ENCODE peak calls at places on chromosomes 1 and 21, in five cellular contexts. S is body of pancreas, X is stomach, G is uterus, K is HCT116. Y is an unnamed sample.

GRCh38 chr1:30335997-30336390 is 387.4 kb downstream of the MATN1 start:
- DNase-seq in K (no peak), G (no peak), X (no peak), S (no peak), Y (no peak)

GRCh38 chr1:245052258-245052657 is 102.5 kb upstream of the KIF26B start:
- DNase-seq in S (no peak), K (no peak), X (no peak), G (no peak), Y (no peak)

GRCh38 chr21:14383596-14384210 is 757 bp upstream of the HSPA13 start:
- DNase-seq in G (no peak), K (no peak), X (no peak), S (peak), Y (no peak)

GRCh38 chr1:211258310-211258755 is 833 bp upstream of the RCOR3 start:
- DNase-seq in G (peak), K (no peak), X (peak), S (peak), Y (peak)

GRCh38 chr1:54156986-54157385 is 4.2 kb upstream of the CDCP2 start:
- DNase-seq in X (no peak), G (no peak), S (no peak), K (no peak), Y (no peak)

GRCh38 chr1:9767964-9768668 is 55.6 kb downstream of the CLSTN1 start:
- DNase-seq in G (no peak), X (no peak), K (peak), S (no peak), Y (no peak)

GRCh38 chr1:111990026-111990877 is 784 bp upstream of the KCND3 start:
- DNase-seq in S (peak), X (peak), G (peak), K (no peak), Y (peak)

GRCh38 chr21:36478941-36479340 is 981 bp downstream of the CLDN14 start:
- DNase-seq in G (no peak), S (no peak), K (no peak), X (no peak), Y (no peak)

GRCh38 chr1:88463401-88463800 is 220.7 kb upstream of the PKN2 start:
- DNase-seq in S (no peak), G (no peak), K (no peak), X (no peak), Y (no peak)

GRCh38 chr1:103267271-103267670 is 158.9 kb upstream of the COL11A1 start:
- DNase-seq in K (no peak), X (no peak), G (no peak), S (no peak), Y (no peak)

GRCh38 chr1:36253463-36253862 is 29.2 kb downstream of the THRAP3 start:
- DNase-seq in G (peak), X (no peak), S (no peak), K (no peak), Y (no peak)

GRCh38 chr1:16163882-16164820 is 8.3 kb upstream of the EPHA2 start:
- DNase-seq in G (peak), S (peak), K (no peak), X (no peak), Y (no peak)

GRCh38 chr1:14083277-14083676 is 383.3 kb downstream of the PRDM2 start:
- DNase-seq in S (no peak), K (no peak), X (no peak), G (no peak), Y (no peak)

GRCh38 chr21:35428489-35428888 is 379.4 kb upstream of the RUNX1 start:
- DNase-seq in X (no peak), G (no peak), K (no peak), S (peak), Y (no peak)

GRCh38 chr1:16173447-16174260 is 17.8 kb upstream of the EPHA2 start:
- DNase-seq in X (peak), G (no peak), S (peak), K (peak), Y (no peak)

GRCh38 chr21:27839512-27840115 is 872.7 kb upstream of the ADAMTS5 start:
- DNase-seq in S (no peak), G (no peak), X (no peak), K (no peak), Y (no peak)

GRCh38 chr1:203271962-203272632 is 33.2 kb upstream of the BTG2 start:
- DNase-seq in X (no peak), S (no peak), K (no peak), G (peak), Y (no peak)

GRCh38 chr1:203273869-203274602 is 31.3 kb upstream of the BTG2 start:
- DNase-seq in K (no peak), G (peak), X (peak), S (peak), Y (no peak)

GRCh38 chr1:203273206-203273868 is 32.0 kb upstream of the BTG2 start:
- DNase-seq in S (peak), G (peak), K (peak), X (peak), Y (peak)

GRCh38 chr1:203271018-203271743 is 34.1 kb upstream of the BTG2 start:
- DNase-seq in X (peak), K (peak), S (peak), G (peak), Y (no peak)

GRCh38 chr1:203272633-203273205 is 32.6 kb upstream of the BTG2 start:
- DNase-seq in G (peak), S (no peak), X (no peak), K (no peak), Y (no peak)
- H3K27ac ChIP-seq in G (no peak), S (no peak), X (peak), K (no peak), Y (no peak)

DNA sequence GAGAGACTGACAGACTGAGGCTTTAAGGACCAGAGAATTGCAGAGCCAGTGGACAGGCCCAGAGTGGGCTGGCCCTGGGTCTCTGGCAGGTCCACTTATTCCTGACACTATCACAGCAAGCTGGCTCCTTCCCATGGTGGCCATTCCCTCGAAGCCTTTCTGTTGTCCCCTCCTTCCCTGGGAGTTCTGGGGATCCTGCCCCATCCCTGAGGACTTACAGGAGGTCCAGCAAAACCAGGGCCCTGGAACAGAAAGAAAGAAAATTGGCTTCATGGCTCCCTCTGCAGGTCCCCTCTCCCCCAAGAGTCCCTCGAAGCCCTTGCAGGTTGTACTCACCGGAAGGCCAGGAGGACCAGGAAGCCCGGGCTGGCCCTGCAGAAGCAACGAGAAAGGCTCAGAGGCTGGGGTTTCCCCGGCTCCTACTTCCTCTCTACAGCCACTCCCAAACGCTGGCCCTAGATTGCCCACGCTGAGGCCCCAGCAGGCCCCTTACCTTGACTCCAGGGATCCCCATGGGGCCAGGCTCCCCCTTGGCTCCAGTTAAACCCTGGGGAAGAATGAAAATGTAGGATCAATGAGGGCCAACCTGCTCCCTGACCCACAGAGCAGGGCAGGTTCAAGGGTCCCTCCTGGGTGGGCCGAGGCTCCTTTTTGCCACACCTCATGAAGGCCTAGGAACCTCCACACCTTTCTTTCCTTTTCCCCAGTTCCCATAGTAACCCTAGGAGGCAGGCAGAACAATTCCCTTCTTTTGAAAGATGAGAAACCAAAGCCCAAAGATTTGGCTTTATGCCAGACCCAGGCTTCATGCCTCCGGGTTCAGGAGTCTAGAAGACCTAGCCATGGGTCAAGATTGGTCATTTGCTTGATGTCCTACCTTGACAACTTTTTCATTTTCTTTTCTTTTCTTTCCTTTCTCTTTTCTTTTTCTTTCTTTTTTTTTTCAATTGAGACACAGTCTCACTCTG is 4.6 kb downstream of the COL9A2 start:
- DNase-seq in S (peak), G (no peak), X (peak), K (no peak), Y (no peak)
- TF ChIP-seq POLR2A in S (no peak), G (no peak), X (no peak), K (no peak), Y (no peak)

DNA sequence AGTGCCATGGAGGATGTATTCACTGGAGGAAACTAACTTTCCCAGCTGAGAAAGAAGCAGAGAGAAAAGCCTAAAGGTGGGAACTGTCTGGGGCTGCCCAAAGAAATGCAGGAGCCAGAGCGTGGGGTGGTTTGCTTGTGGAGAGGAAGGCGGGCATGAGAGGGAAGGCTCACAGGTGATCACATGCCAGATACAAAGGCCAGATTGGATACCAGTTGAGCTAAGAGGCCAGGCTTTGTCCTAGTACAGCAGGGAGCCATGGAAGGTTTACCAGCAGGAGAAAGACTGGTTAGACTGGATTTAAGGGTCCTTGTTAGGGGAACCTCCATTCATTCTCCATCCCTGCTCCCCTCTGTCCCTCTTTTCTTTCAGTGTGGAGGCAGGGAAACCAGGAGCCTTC is 66.4 kb downstream of the BEND5 start:
- DNase-seq in X (no peak), K (no peak), S (no peak), G (no peak), Y (no peak)
- H3K27ac ChIP-seq in X (no peak), K (no peak), S (no peak), G (no peak), Y (no peak)

DNA sequence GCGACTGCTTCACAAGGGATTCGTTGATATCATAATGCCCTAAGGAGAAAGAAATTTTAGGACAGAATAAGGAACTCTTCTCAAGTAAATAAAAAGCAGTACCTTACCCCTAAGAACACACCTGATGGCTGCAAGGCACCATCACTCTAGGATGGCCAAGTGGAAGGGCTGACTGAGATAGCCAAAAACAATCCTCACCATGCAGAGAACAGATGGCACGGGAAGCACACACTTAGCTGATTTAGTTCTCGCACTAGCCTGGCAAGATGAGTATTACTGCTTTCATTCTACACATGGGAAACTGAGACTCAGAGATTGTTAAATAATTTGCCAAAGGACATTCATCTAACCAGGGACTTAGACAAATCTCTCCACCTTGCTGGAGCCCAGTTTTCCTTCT is 43.8 kb downstream of the STPG1 start:
- DNase-seq in G (no peak), K (no peak), S (no peak), X (no peak), Y (no peak)
- TF ChIP-seq POLR2A in G (no peak), K (no peak), S (no peak), X (no peak), Y (no peak)

GRCh38 chr1:117654485-117655219 is 48.8 kb downstream of the TENT5C start:
- DNase-seq in X (no peak), S (no peak), G (no peak), K (no peak), Y (no peak)
- H3K27ac ChIP-seq in X (peak), S (peak), G (no peak), K (no peak), Y (no peak)

DNA sequence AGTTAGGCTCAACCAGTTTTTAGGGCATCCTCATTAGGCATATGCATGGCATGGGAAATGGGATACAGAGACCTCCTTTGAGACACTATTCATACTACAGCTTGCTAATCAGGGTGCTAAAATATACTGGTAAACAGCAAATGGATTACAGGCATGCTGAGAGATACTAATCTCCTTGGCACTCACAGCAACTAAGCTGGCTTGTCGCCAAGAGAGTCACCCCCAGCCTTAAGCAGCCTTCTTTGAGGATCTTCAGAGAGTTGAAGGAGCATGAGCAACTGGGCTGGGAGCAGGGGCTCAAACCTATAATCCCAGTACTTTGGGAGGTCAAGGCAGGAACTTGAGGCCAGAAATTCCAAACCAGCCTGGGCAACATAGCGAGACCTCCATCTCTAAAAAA is 120.1 kb upstream of the NR5A2 start:
- DNase-seq in K (no peak), S (no peak), G (no peak), X (no peak), Y (no peak)
- TF ChIP-seq POLR2A in K (no peak), S (no peak), G (no peak), X (no peak), Y (no peak)

DNA sequence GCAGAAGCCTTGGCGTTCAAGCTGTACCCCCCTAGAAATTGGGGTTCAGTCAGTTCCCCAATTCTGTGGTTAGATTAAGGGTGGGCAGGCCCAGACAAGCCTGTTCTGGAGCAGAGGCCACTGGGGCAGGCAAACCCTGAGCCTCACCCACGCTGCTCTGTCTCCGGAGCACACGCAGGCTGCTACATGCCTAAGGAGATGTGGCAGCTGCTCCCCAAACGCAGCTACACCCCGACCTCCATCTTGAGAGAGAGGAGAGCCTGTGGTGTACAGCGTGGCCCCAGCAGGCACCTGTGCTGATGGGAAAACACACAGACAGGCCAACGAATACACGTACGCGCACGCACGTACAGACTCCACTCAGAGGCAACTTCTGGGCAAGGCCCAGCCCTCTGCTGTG is 33.9 kb upstream of the GRHL3 start:
- DNase-seq in K (no peak), G (no peak), X (no peak), S (no peak), Y (no peak)
- H3K27ac ChIP-seq in K (peak), G (no peak), X (no peak), S (no peak), Y (no peak)

GRCh38 chr1:160117300-160117699 is 1.7 kb downstream of the ATP1A2 start:
- DNase-seq in K (no peak), S (no peak), X (no peak), G (no peak), Y (no peak)

GRCh38 chr1:160114085-160114484 is 1.5 kb upstream of the ATP1A2 start:
- DNase-seq in G (no peak), X (no peak), K (no peak), S (no peak), Y (no peak)

GRCh38 chr1:160117709-160118183 is 2.2 kb downstream of the ATP1A2 start:
- DNase-seq in X (peak), S (no peak), G (no peak), K (no peak), Y (no peak)

GRCh38 chr1:160116277-160117147 is 953 bp downstream of the ATP1A2 start:
- DNase-seq in G (no peak), S (no peak), X (no peak), K (no peak), Y (no peak)

GRCh38 chr1:160115545-160116276 is at the start of gene ATP1A2:
- DNase-seq in K (no peak), S (no peak), G (no peak), X (no peak), Y (no peak)
- TF ChIP-seq POLR2A in K (no peak), S (no peak), G (no peak), X (no peak), Y (no peak)

GRCh38 chr1:72282690-72283203 is 408 bp upstream of the NEGR1 start:
- DNase-seq in G (peak), S (peak), K (no peak), X (peak), Y (peak)

GRCh38 chr1:72281144-72281543 is 1.2 kb downstream of the NEGR1 start:
- DNase-seq in S (no peak), G (no peak), X (no peak), K (no peak), Y (no peak)

GRCh38 chr1:72283204-72284083 is 1.1 kb upstream of the NEGR1 start:
- DNase-seq in S (peak), G (peak), X (peak), K (no peak), Y (peak)

GRCh38 chr1:72281637-72282270 is 585 bp downstream of the NEGR1 start:
- DNase-seq in X (no peak), G (no peak), K (no peak), S (no peak), Y (no peak)

GRCh38 chr1:72282271-72282656 is at the start of gene NEGR1:
- DNase-seq in S (peak), K (no peak), G (peak), X (no peak), Y (no peak)
- H3K27ac ChIP-seq in S (peak), K (no peak), G (peak), X (peak), Y (peak)

DNA sequence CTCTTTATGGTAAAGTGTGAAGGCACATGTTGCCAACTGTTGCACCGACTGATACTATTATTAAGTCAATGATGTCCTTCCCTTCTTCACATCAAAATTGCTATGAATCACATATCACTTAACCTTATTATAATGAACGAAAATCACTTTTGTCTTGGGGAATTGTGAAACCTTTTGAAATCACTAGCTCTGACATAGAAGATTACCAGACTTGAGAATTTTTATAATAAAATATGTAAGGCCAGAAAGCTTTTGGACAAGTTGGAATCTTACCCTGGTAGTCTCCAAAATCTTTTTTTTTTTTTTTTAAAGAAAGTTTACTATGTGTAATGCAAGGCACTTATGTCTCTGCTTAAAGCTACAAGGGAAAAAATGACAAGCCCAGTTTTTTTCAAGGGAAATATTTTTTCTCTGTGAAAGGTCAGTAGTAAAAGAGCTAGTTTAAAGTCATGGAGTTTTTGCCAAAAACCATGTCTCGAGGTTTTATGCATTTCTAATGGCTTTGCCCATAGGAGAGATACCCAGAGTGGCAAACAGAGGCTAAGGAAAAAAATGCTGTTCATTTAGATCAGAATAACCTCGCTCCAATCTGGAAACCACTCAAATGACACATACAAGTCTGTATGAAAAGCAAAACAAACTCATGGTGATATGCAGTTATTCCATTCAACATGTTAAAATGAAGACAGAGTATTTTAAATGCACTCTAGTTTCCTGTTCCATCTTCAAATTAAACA is 36.7 kb upstream of the EDEM3 start:
- DNase-seq in K (no peak), G (no peak), S (no peak), X (no peak), Y (no peak)
- TF ChIP-seq POLR2A in K (no peak), G (no peak), S (no peak), X (no peak), Y (no peak)

Y was measured in right lobe of liver.